ENCODE peak calls at places on chromosomes 11 and 22, in ten cellular contexts. D is activated CD4-positive, CD25-positive, alpha-beta regulatory T cell; Y is GM12865; I is foreskin fibroblast; B is AG09309; J is A549; M is esophagus muscularis mucosa; V is T47D; X is bronchial epithelial cell; C is HS-27A. E is an unnamed sample.

GRCh38 chr22:28246392-28246791 is 327.3 kb upstream of the PITPNB start:
- DNase-seq in D (no peak), Y (no peak), I (peak), B (peak), J (no peak), M (no peak), V (no peak), X (peak), C (no peak), E (no peak)

GRCh38 chr22:39080993-39081513 is 4.0 kb downstream of the APOBEC3G start:
- DNase-seq in D (no peak), Y (no peak), I (no peak), B (no peak), J (no peak), M (no peak), V (no peak), X (no peak), C (no peak), E (no peak)

GRCh38 chr11:113313601-113314000 is 782 bp upstream of the TTC12 start:
- DNase-seq in D (no peak), Y (no peak), I (peak), B (no peak), J (no peak), M (peak), V (peak), X (peak), C (no peak), E (no peak)

GRCh38 chr22:49094151-49094550 is 733.5 kb downstream of the BRD1 start:
- DNase-seq in D (no peak), Y (no peak), I (no peak), B (no peak), J (no peak), M (no peak), V (no peak), X (no peak), C (no peak), E (no peak)

GRCh38 chr22:35299217-35299716 is 427 bp upstream of the TOM1 start:
- DNase-seq in D (no peak), Y (no peak), I (peak), B (no peak), J (no peak), M (no peak), V (no peak), X (peak), C (no peak), E (no peak)

GRCh38 chr11:72826191-72826941 is 12.2 kb downstream of the ATG16L2 start:
- DNase-seq in D (no peak), Y (peak), I (no peak), B (no peak), J (no peak), M (no peak), V (no peak), X (no peak), C (no peak), E (no peak)

GRCh38 chr11:6962673-6963072 is 36.4 kb downstream of the ZNF215 start:
- DNase-seq in D (no peak), Y (peak), I (peak), B (no peak), J (no peak), M (no peak), V (no peak), X (no peak), C (no peak), E (no peak)

GRCh38 chr11:89433278-89433677 is 57.9 kb downstream of the NOX4 start:
- DNase-seq in D (no peak), Y (no peak), I (no peak), B (no peak), J (no peak), M (no peak), V (no peak), X (no peak), C (no peak), E (no peak)

GRCh38 chr11:69523453-69523852 is 42.0 kb downstream of the LINC01488 start:
- DNase-seq in D (no peak), Y (no peak), I (no peak), B (no peak), J (no peak), M (no peak), V (no peak), X (no peak), C (no peak), E (no peak)

GRCh38 chr11:134466909-134467567 is 55.0 kb upstream of the B3GAT1 start:
- DNase-seq in D (no peak), Y (no peak), I (no peak), B (no peak), J (no peak), M (no peak), V (no peak), X (no peak), C (no peak), E (no peak)

GRCh38 chr22:19761500-19762314 is 1.1 kb downstream of the TBX1 start:
- DNase-seq in D (no peak), Y (no peak), I (no peak), B (no peak), J (no peak), M (no peak), V (peak), X (peak), C (no peak), E (no peak)

GRCh38 chr11:43690929-43691328 is 10.4 kb downstream of the HSD17B12 start:
- DNase-seq in D (no peak), Y (no peak), I (no peak), B (no peak), J (no peak), M (no peak), V (no peak), X (no peak), C (no peak), E (no peak)

E was measured in GM19239.